ENCODE peak calls at places on chromosome 15, in eight cellular contexts. J is aorta; I is heart left ventricle; B is ovary; Z is CD8-positive, alpha-beta T cell; C is transverse colon; L is neural progenitor cell; X is spleen. Q is an unnamed sample. For H3K4me1, the result is how much of the 10 kb centered on the place peaks cover.

GRCh38 chr15:83207622-83208356 is at the start of gene HDGFL3:
- DNase-seq in I (peak), Z (peak), B (peak), C (peak), X (peak), L (peak), J (peak), Q (no peak)

GRCh38 chr15:31457161-31457560 is 130.5 kb downstream of the KLF13 start:
- DNase-seq in C (no peak), B (no peak), Z (no peak), I (no peak), L (no peak), J (no peak), X (peak), Q (no peak)

GRCh38 chr15:83983634-83984458 is 251.7 kb upstream of the GOLGA6L4 start:
- DNase-seq in Z (no peak), X (no peak), I (no peak), L (no peak), J (no peak), C (no peak), B (no peak), Q (no peak)

GRCh38 chr15:51356983-51357382 is 15.5 kb downstream of the GLDN start:
- DNase-seq in B (no peak), L (no peak), J (no peak), Z (no peak), I (no peak), C (no peak), X (no peak), Q (no peak)

GRCh38 chr15:64892850-64893403 is 18.8 kb upstream of the ANKDD1A start:
- DNase-seq in L (no peak), I (no peak), J (no peak), C (no peak), B (no peak), Z (no peak), X (peak), Q (no peak)

GRCh38 chr15:39969871-39970270 is 36.0 kb downstream of the EIF2AK4 start:
- DNase-seq in B (peak), C (peak), L (no peak), I (peak), Z (no peak), J (peak), X (no peak), Q (no peak)

GRCh38 chr15:88624156-88624970 is 3.2 kb downstream of the AEN start:
- DNase-seq in I (no peak), X (no peak), C (no peak), Z (no peak), L (peak), B (peak), J (peak), Q (peak)

GRCh38 chr15:50251638-50252182 is 13.8 kb downstream of the HDC start:
- DNase-seq in Z (no peak), B (no peak), X (no peak), L (no peak), C (no peak), I (no peak), J (no peak), Q (no peak)

GRCh38 chr15:33022629-33023028 is 171.9 kb downstream of the FMN1 start:
- DNase-seq in B (no peak), Z (no peak), I (peak), L (peak), C (peak), J (no peak), X (no peak), Q (no peak)

GRCh38 chr15:55819397-55820034 is 76.6 kb upstream of the PRTG start:
- DNase-seq in C (no peak), B (no peak), L (peak), Z (no peak), J (no peak), I (no peak), X (no peak), Q (no peak)

GRCh38 chr15:76993114-76993715 is 1.7 kb upstream of the PSTPIP1 start:
- DNase-seq in I (no peak), L (no peak), C (peak), B (no peak), X (peak), Z (no peak), J (peak), Q (no peak)

GRCh38 chr15:53716909-53717878 is 42.3 kb downstream of the WDR72 start:
- DNase-seq in C (no peak), I (no peak), Z (no peak), J (no peak), L (peak), B (no peak), X (no peak), Q (no peak)

GRCh38 chr15:72318408-72318942 is 1.5 kb downstream of the CELF6 start:
- DNase-seq in C (no peak), I (no peak), X (no peak), B (no peak), Z (no peak), J (no peak), L (no peak), Q (no peak)

GRCh38 chr15:48493084-48493762 is 152.3 kb downstream of the FBN1 start:
- DNase-seq in J (no peak), C (no peak), L (no peak), B (no peak), I (no peak), Z (no peak), X (no peak), Q (no peak)

GRCh38 chr15:29242466-29243242 is 27.0 kb downstream of the NSMCE3 start:
- DNase-seq in X (no peak), J (no peak), I (no peak), L (no peak), Z (no peak), B (no peak), C (no peak), Q (no peak)

GRCh38 chr15:85124173-85124572 is 142.5 kb downstream of the PDE8A start:
- DNase-seq in J (no peak), X (no peak), Z (no peak), B (no peak), I (no peak), C (no peak), L (no peak), Q (no peak)

GRCh38 chr15:77546050-77546501 is 86.6 kb downstream of the LINGO1 start:
- DNase-seq in I (peak), C (no peak), X (peak), J (peak), L (no peak), B (no peak), Z (no peak), Q (no peak)

GRCh38 chr15:47820780-47821319 is 103.5 kb downstream of the SEMA6D start:
- DNase-seq in X (no peak), I (peak), Z (no peak), L (no peak), C (no peak), B (no peak), J (no peak), Q (no peak)

GRCh38 chr15:29570121-29570930 is 251.9 kb downstream of the TJP1 start:
- DNase-seq in I (no peak), Z (no peak), C (peak), B (no peak), X (no peak), L (peak), J (no peak), Q (no peak)

GRCh38 chr15:85589873-85590272 is 204.9 kb downstream of the KLHL25 start:
- DNase-seq in L (no peak), Z (no peak), C (no peak), J (no peak), X (no peak), B (no peak), I (no peak), Q (no peak)

GRCh38 chr15:67178569-67179210 is 75.8 kb downstream of the AAGAB start:
- DNase-seq in L (no peak), B (peak), C (no peak), X (no peak), I (peak), J (peak), Z (no peak), Q (no peak)

GRCh38 chr15:63442080-63442479 is 60.4 kb upstream of the CA12 start:
- DNase-seq in B (no peak), I (no peak), Z (no peak), J (no peak), L (no peak), X (no peak), C (no peak), Q (no peak)

GRCh38 chr15:60614862-60615771 is 136.2 kb upstream of the ICE2 start:
- DNase-seq in I (no peak), B (no peak), Z (no peak), L (peak), C (peak), X (no peak), J (no peak), Q (no peak)

GRCh38 chr15:77402740-77403379 is 17.0 kb downstream of the PEAK1 start:
- DNase-seq in Z (no peak), J (no peak), X (no peak), C (no peak), B (no peak), I (no peak), L (no peak), Q (no peak)

GRCh38 chr15:48946088-48946839 is 17.5 kb downstream of the SHC4 start:
- DNase-seq in Z (no peak), I (no peak), X (no peak), C (no peak), B (no peak), J (no peak), L (no peak), Q (no peak)

GRCh38 chr15:47384316-47384715 is 333.0 kb upstream of the SEMA6D start:
- DNase-seq in I (peak), X (no peak), Z (no peak), C (no peak), L (peak), J (no peak), B (peak), Q (no peak)

GRCh38 chr15:83285979-83286553 is 1.6 kb upstream of the BNC1 start:
- DNase-seq in B (no peak), L (no peak), J (no peak), X (no peak), Z (no peak), I (no peak), C (no peak), Q (no peak)

GRCh38 chr15:88179562-88179961 is 77.0 kb downstream of the NTRK3 start:
- DNase-seq in L (no peak), Z (no peak), I (no peak), X (no peak), B (no peak), J (no peak), C (no peak), Q (no peak)

GRCh38 chr15:52657338-52657737 is 21.9 kb downstream of the ATOSA start:
- DNase-seq in L (no peak), C (no peak), I (no peak), B (no peak), X (no peak), Z (no peak), J (no peak), Q (no peak)

GRCh38 chr15:99614749-99615288 is 49.0 kb downstream of the MEF2A start:
- DNase-seq in L (no peak), Z (no peak), X (no peak), I (no peak), B (no peak), C (no peak), J (no peak), Q (no peak)
- H3K4me1 ChIP-seq in L (under half), Z (under half), X (half or more), I (half or more), B (under half), C (under half), J (under half), Q (under half)

DNA sequence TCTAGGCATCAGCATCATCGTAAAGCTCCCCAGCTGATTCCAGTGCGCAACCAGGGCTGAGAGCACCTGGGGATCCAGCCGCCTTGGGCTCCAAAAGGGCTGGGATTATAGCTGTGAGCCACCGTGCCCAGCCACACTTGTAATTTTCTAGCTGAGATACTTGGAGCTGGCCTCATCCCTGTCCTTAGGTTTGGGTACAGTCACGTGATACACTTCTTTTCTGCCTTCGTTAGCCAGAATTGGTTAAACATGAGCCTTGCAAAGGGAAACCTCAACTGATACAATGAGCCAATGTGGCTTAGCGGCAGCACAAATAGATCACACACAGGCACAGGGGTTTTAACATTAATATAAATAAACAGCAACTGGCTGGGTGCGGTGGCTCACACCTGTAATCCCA is 69.8 kb upstream of the GCNT3 start:
- DNase-seq in J (no peak), X (no peak), L (no peak), Z (no peak), B (no peak), I (no peak), C (no peak), Q (no peak)
- H3K27ac ChIP-seq in J (no peak), X (no peak), L (no peak), Z (no peak), B (no peak), I (no peak), C (no peak), Q (no peak)

GRCh38 chr15:69393831-69394491 is 20.2 kb upstream of the KIF23 start:
- DNase-seq in X (no peak), I (no peak), J (no peak), B (no peak), L (no peak), Z (no peak), C (no peak), Q (no peak)

GRCh38 chr15:69391046-69391757 is 22.9 kb upstream of the KIF23 start:
- DNase-seq in B (no peak), L (no peak), C (no peak), X (no peak), I (no peak), J (no peak), Z (no peak), Q (no peak)

GRCh38 chr15:69394556-69395282 is 19.4 kb upstream of the KIF23 start:
- DNase-seq in B (peak), I (peak), C (peak), J (peak), L (peak), X (peak), Z (peak), Q (peak)

GRCh38 chr15:69390575-69390974 is 23.6 kb upstream of the KIF23 start:
- DNase-seq in J (no peak), X (no peak), L (no peak), Z (no peak), B (no peak), I (no peak), C (no peak), Q (no peak)

GRCh38 chr15:69392352-69392751 is 21.8 kb upstream of the KIF23 start:
- DNase-seq in L (no peak), C (no peak), B (no peak), I (no peak), Z (no peak), X (no peak), J (no peak), Q (no peak)
- H3K4me1 ChIP-seq in L (under half), C (under half), B (under half), I (under half), Z (under half), X (under half), J (under half), Q (under half)

DNA sequence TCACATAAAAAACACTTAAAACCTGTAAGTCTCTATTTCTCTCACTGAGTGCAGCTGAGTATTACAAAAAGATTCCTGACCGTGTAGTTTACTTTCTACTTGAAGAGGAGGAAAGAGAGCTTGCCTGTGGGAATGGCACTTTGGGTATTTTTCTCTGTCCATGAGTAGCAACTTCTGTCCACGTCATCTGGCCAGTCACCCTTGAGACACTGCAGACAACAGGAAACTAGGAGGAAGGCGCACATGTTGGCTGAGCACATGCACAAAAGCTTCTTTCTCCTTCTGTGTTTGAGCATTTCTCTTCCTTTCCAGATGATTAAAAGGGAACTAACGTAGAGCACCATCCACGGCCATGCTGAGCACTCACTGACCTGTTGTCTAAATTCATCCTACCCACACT is 19.7 kb downstream of the STARD5 start:
- DNase-seq in J (peak), Z (no peak), C (no peak), L (no peak), X (no peak), I (peak), B (no peak), Q (no peak)
- H3K27ac ChIP-seq in J (no peak), Z (peak), C (peak), L (no peak), X (peak), I (no peak), B (no peak), Q (peak)

DNA sequence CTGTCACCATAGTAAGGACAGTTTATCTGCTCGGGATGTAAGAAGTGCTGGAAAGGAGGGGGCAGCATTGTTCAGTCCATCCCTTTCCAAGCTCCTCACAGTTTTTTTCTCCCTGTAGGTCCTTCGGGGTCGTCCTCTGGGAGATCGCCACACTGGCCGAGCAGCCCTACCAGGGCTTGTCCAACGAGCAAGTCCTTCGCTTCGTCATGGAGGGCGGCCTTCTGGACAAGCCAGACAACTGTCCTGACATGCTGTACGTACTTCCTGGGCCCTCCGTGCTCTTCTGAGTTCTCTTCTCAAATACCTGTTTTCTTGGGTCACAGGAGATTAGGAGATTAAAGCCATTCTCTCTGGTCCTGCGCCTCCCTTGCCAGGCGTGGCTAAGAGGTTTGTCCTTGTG is 59.1 kb downstream of the PGPEP1L start:
- DNase-seq in X (peak), L (no peak), I (no peak), B (no peak), Z (no peak), C (no peak), J (no peak), Q (no peak)
- H3K4me1 ChIP-seq in X (under half), L (under half), I (under half), B (under half), Z (under half), C (under half), J (under half), Q (under half)

GRCh38 chr15:90883526-90883931 is 775 bp upstream of the FES start:
- DNase-seq in B (no peak), Z (no peak), I (no peak), X (no peak), C (no peak), L (no peak), J (no peak), Q (no peak)

GRCh38 chr15:90886291-90886614 is 1.9 kb downstream of the FES start:
- DNase-seq in C (no peak), L (no peak), B (no peak), J (no peak), I (no peak), Z (no peak), X (no peak), Q (no peak)

GRCh38 chr15:90883971-90884718 is at the start of gene FES:
- DNase-seq in Z (no peak), X (peak), J (peak), L (peak), C (peak), I (peak), B (peak), Q (no peak)

GRCh38 chr15:90885432-90886290 is 1.4 kb downstream of the FES start:
- DNase-seq in I (peak), C (peak), J (peak), Z (peak), X (peak), L (peak), B (peak), Q (peak)

GRCh38 chr15:90884719-90885431 is 571 bp downstream of the FES start:
- DNase-seq in L (no peak), C (no peak), Z (no peak), B (peak), X (peak), J (no peak), I (no peak), Q (no peak)
- H3K27ac ChIP-seq in L (no peak), C (peak), Z (no peak), B (peak), X (peak), J (peak), I (peak), Q (no peak)

GRCh38 chr15:73928241-73928579 is 1.9 kb downstream of the LOXL1 start:
- DNase-seq in I (peak), L (no peak), X (peak), C (no peak), Z (no peak), B (no peak), J (peak), Q (no peak)

GRCh38 chr15:73926191-73927002 is at the start of gene LOXL1:
- DNase-seq in L (peak), X (peak), Z (no peak), J (peak), B (peak), C (peak), I (peak), Q (no peak)

GRCh38 chr15:73927476-73928240 is 1.4 kb downstream of the LOXL1 start:
- DNase-seq in J (peak), L (peak), I (peak), Z (peak), B (peak), X (peak), C (peak), Q (peak)

GRCh38 chr15:73928971-73929627 is 2.8 kb downstream of the LOXL1 start:
- DNase-seq in I (peak), Z (no peak), C (no peak), J (peak), X (peak), L (peak), B (no peak), Q (no peak)

DNA sequence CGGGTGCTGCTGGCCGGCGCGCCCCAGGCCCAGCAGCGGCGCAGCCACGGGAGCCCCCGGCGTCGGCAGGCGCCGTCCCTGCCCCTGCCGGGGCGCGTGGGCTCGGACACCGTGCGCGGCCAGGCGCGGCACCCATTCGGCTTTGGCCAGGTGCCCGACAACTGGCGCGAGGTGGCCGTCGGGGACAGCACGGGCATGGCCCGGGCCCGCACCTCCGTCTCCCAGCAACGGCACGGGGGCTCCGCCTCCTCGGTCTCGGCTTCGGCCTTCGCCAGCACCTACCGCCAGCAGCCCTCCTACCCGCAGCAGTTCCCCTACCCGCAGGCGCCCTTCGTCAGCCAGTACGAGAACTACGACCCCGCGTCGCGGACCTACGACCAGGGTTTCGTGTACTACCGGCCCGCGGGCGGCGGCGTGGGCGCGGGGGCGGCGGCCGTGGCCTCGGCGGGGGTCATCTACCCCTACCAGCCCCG is 777 bp downstream of the LOXL1 start:
- DNase-seq in L (peak), I (peak), J (peak), X (peak), B (peak), Z (no peak), C (peak), Q (peak)
- H3K4me1 ChIP-seq in L (half or more), I (half or more), J (under half), X (half or more), B (under half), Z (under half), C (under half), Q (half or more)

Q was measured in CD4-positive, CD25-positive, alpha-beta regulatory T cell.